ENCODE peak calls at places on chromosomes 5 and 9, in six cellular contexts. C, J, A, F, E and H are unnamed samples.

GRCh38 chr9:113479150-113479761 is 15.7 kb downstream of the RGS3 start:
- DNase-seq in C (no peak), J (no peak), A (no peak), F (no peak), E (no peak), H (no peak)

GRCh38 chr5:52024363-52024762 is 641.1 kb downstream of the ISL1 start:
- DNase-seq in C (no peak), J (no peak), A (no peak), F (no peak), E (no peak), H (no peak)

GRCh38 chr5:133730866-133731265 is 118.5 kb upstream of the FSTL4 start:
- DNase-seq in C (no peak), J (no peak), A (no peak), F (no peak), E (no peak), H (no peak)

GRCh38 chr9:20551236-20551635 is 71.1 kb downstream of the MLLT3 start:
- DNase-seq in C (peak), J (no peak), A (no peak), F (no peak), E (no peak), H (no peak)

GRCh38 chr9:130927338-130927737 is 11.7 kb downstream of the FIBCD1 start:
- DNase-seq in C (no peak), J (no peak), A (no peak), F (peak), E (no peak), H (no peak)

GRCh38 chr5:132473019-132473531 is 17.5 kb downstream of the IRF1 start:
- DNase-seq in C (no peak), J (no peak), A (peak), F (peak), E (no peak), H (no peak)

GRCh38 chr5:119022017-119022745 is 33.8 kb upstream of the DTWD2 start:
- DNase-seq in C (peak), J (no peak), A (no peak), F (peak), E (no peak), H (no peak)

GRCh38 chr9:38035873-38036272 is 33.2 kb downstream of the SHB start:
- DNase-seq in C (peak), J (no peak), A (no peak), F (no peak), E (no peak), H (no peak)

GRCh38 chr5:56454219-56454862 is 221.2 kb upstream of the ANKRD55 start:
- DNase-seq in C (no peak), J (no peak), A (no peak), F (no peak), E (no peak), H (no peak)

GRCh38 chr9:86749530-86750275 is 197.6 kb downstream of the GAS1 start:
- DNase-seq in C (no peak), J (peak), A (no peak), F (no peak), E (no peak), H (no peak)

GRCh38 chr9:113951032-113951372 is 74.9 kb downstream of the ZNF618 start:
- DNase-seq in C (no peak), J (no peak), A (no peak), F (no peak), E (no peak), H (no peak)

GRCh38 chr9:98927724-98928123 is 16.0 kb upstream of the COL15A1 start:
- DNase-seq in C (no peak), J (no peak), A (no peak), F (no peak), E (no peak), H (no peak)

GRCh38 chr5:40240111-40240510 is 439.6 kb upstream of the PTGER4 start:
- DNase-seq in C (peak), J (no peak), A (no peak), F (no peak), E (no peak), H (no peak)

GRCh38 chr5:40045429-40045828 is 620.6 kb upstream of the DAB2 start:
- DNase-seq in C (no peak), J (no peak), A (no peak), F (no peak), E (no peak), H (no peak)

GRCh38 chr9:135215571-135216161 is 128.2 kb downstream of the OLFM1 start:
- DNase-seq in C (no peak), J (no peak), A (no peak), F (peak), E (no peak), H (peak)

GRCh38 chr5:107388111-107388861 is 282.5 kb downstream of the EFNA5 start:
- DNase-seq in C (peak), J (no peak), A (no peak), F (peak), E (no peak), H (no peak)

GRCh38 chr5:36602711-36603321 is 3.6 kb upstream of the SLC1A3 start:
- DNase-seq in C (no peak), J (no peak), A (no peak), F (peak), E (no peak), H (peak)

GRCh38 chr5:64505769-64506566 is at the start of gene RGS7BP:
- DNase-seq in C (peak), J (peak), A (no peak), F (peak), E (peak), H (peak)

GRCh38 chr5:135398160-135398854 is 724 bp downstream of the MACROH2A1 start:
- DNase-seq in C (peak), J (no peak), A (no peak), F (peak), E (no peak), H (peak)

GRCh38 chr5:181088289-181088688 is 42.7 kb downstream of the OR2V1 start:
- DNase-seq in C (no peak), J (no peak), A (no peak), F (peak), E (no peak), H (peak)

GRCh38 chr9:134681061-134681661 is 39.6 kb downstream of the COL5A1 start:
- DNase-seq in C (no peak), J (no peak), A (no peak), F (no peak), E (no peak), H (no peak)

GRCh38 chr9:3508531-3509374 is 17.0 kb downstream of the RFX3 start:
- DNase-seq in C (peak), J (no peak), A (no peak), F (peak), E (no peak), H (no peak)

GRCh38 chr9:76162751-76163500 is 231.3 kb downstream of the RFK start:
- DNase-seq in C (no peak), J (no peak), A (no peak), F (no peak), E (no peak), H (no peak)

GRCh38 chr5:11642398-11642797 is 261.8 kb downstream of the CTNND2 start:
- DNase-seq in C (no peak), J (no peak), A (no peak), F (no peak), E (no peak), H (no peak)

GRCh38 chr9:101977614-101978210 is 239.3 kb upstream of the GRIN3A start:
- DNase-seq in C (peak), J (no peak), A (no peak), F (peak), E (no peak), H (no peak)

DNA sequence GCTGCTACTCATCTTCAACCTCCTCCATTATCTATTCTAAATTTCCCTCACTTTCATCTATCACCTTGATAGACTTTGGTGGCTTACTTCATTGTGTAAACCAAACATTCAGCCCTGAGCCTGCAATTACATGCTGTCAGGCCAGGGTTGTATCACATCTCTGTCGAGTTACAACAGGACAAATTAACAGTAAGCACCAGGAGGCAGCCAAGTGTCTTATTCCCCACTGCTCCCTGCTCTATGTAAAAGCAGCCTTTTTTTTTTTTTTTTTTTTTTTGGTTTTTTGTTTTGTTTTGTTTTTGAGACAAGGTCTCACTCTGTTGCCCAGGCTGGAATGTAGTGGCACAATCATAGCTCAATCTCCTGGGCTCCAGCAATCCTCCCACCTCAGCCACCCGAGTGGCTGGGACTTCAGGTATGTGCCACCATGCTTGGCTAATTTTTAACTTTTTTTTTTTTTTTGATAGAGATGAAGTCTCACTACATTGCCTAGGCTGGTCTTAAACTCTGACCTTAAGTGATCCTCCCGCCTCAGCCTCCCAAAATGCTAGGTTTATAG is 15.2 kb upstream of the ZCCHC9 start:
- DNase-seq in C (peak), J (no peak), A (no peak), F (no peak), E (no peak), H (no peak)
- TF ChIP-seq CTCF in C (no peak), J (no peak), A (no peak), F (no peak), E (no peak), H (no peak)

DNA sequence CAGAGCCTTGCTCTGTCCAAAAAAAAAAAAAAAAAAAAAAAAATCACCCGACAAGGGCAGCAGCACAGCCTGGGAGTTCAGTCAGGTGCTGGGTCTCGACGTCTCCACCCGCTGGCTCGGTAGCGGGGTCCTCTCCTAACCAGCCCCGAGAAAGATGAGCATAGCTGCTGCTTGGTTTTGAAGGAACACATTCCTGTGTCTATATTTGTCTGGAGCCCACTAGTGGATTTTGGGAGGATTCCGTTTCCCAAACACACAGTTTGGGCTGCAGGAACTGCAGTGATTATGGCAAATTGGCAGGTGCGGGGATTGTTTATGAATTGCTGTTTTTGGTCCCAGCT is 1.2 kb downstream of the OTULINL start:
- DNase-seq in C (no peak), J (no peak), A (no peak), F (no peak), E (no peak), H (no peak)
- TF ChIP-seq CTCF in C (no peak), J (no peak), A (no peak), F (no peak), E (no peak), H (no peak)

DNA sequence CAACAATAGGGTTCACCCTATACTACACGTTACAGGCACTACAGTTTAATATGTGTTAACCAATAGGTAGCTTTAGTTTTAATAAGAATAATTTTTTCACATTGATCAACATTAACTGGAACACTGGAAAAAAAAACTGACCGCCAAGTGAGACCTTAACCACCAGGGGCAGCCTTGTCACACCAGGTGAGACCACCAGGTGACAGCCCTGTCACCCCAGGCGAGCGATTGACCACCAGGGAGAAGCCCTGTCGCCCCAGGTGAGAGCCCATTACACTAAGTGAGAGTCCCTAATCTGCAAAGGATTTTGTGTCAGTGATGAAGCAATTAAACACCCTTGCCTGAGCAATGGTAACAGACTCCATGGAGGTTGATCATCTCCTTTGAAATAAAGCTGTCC is 75.4 kb upstream of the SYK start:
- DNase-seq in C (no peak), J (no peak), A (no peak), F (peak), E (no peak), H (peak)
- TF ChIP-seq CTCF in C (no peak), J (no peak), A (no peak), F (no peak), E (peak), H (peak)

DNA sequence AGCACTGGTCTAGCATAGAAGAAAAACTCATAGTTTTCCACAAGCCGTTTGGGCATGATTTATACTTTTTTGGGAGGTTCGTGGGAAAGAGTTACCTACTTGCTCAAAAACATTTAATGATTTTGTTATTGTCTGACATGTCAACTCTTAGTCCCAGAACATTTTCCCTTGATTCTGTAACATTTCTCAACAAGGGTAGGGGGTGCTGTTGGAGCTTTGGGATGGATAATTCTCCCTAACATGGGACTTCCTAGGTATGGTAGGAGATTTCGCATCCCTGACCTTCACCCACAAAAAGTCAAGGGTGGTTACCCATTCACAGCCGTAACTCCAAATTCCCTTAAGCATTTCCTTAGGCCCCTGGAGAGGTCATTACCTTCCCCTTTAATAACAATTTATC is 378.0 kb downstream of the YTHDC2 start:
- DNase-seq in C (no peak), J (no peak), A (no peak), F (no peak), E (no peak), H (no peak)
- TF ChIP-seq CTCF in C (no peak), J (no peak), A (no peak), F (no peak), E (no peak), H (no peak)

GRCh38 chr9:72813544-72813943 is 139.3 kb downstream of the ALDH1A1 start:
- DNase-seq in C (no peak), J (no peak), A (no peak), F (no peak), E (no peak), H (no peak)

GRCh38 chr9:72808446-72808768 is 144.4 kb downstream of the ALDH1A1 start:
- DNase-seq in C (peak), J (no peak), A (no peak), F (no peak), E (no peak), H (no peak)

GRCh38 chr9:72809586-72809985 is 143.3 kb downstream of the ALDH1A1 start:
- DNase-seq in C (no peak), J (no peak), A (no peak), F (no peak), E (no peak), H (no peak)

GRCh38 chr9:72812622-72813111 is 140.2 kb downstream of the ALDH1A1 start:
- DNase-seq in C (no peak), J (no peak), A (no peak), F (no peak), E (no peak), H (no peak)

GRCh38 chr9:72807765-72808445 is 144.9 kb downstream of the ALDH1A1 start:
- DNase-seq in C (peak), J (no peak), A (no peak), F (peak), E (no peak), H (peak)
- TF ChIP-seq CTCF in C (peak), J (no peak), A (no peak), F (peak), E (peak), H (peak)

GRCh38 chr5:173187054-173187743 is 42.9 kb downstream of the BNIP1 start:
- DNase-seq in C (no peak), J (no peak), A (no peak), F (peak), E (no peak), H (peak)
- TF ChIP-seq CTCF in C (peak), J (no peak), A (no peak), F (peak), E (peak), H (no peak)

DNA sequence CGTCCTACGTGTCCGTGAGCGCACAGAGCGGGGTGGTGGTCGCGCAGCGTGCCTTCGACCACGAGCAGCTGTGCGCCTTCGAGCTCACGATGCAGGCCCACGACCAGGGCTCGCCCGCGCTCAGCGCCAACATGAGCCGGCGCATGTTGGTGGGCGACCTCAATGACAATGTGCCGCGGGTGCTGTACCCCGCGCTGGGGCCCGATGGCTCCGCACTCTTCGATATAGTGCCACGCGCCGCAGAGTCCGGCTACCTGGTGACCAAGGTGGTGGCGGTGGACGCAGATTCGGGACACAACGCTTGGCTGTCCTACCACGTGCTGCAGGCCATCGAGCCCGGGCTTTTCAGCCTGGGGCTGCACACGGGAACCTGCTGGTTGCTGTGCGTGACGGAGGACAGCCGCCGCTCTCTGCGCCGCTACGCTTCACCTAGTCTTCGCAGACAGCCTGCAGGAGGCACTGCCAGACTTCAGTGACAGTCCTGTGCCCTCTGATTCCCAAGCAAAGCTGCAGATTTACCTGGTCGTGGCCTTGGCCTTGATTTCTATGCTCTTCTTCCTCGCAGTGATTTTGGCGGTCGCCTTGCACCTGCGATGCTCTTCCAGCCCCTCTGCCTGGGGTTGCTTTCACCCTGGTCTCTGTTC is 2.4 kb upstream of the PCDHGA12 start:
- DNase-seq in C (no peak), J (no peak), A (no peak), F (no peak), E (no peak), H (no peak)
- TF ChIP-seq CTCF in C (no peak), J (no peak), A (no peak), F (no peak), E (no peak), H (no peak)

GRCh38 chr5:38783011-38783551 is 62.7 kb upstream of the OSMR start:
- DNase-seq in C (peak), J (no peak), A (peak), F (no peak), E (no peak), H (no peak)
- TF ChIP-seq CTCF in C (no peak), J (no peak), A (peak), F (no peak), E (no peak), H (no peak)

GRCh38 chr9:122403381-122404002 is 32.7 kb downstream of the PTGS1 start:
- DNase-seq in C (no peak), J (no peak), A (no peak), F (no peak), E (no peak), H (no peak)

GRCh38 chr9:122397749-122398148 is 26.9 kb downstream of the PTGS1 start:
- DNase-seq in C (no peak), J (no peak), A (no peak), F (no peak), E (no peak), H (no peak)

GRCh38 chr9:122406264-122406890 is 35.6 kb downstream of the PTGS1 start:
- DNase-seq in C (no peak), J (no peak), A (no peak), F (no peak), E (no peak), H (no peak)

GRCh38 chr9:122398371-122398924 is 27.6 kb downstream of the PTGS1 start:
- DNase-seq in C (no peak), J (no peak), A (no peak), F (no peak), E (no peak), H (no peak)

GRCh38 chr9:122402403-122403268 is 31.8 kb downstream of the PTGS1 start:
- DNase-seq in C (peak), J (no peak), A (no peak), F (no peak), E (no peak), H (no peak)
- TF ChIP-seq CTCF in C (no peak), J (no peak), A (no peak), F (no peak), E (no peak), H (no peak)